ENCODE peak calls at places on chromosome 1, in ten cellular contexts. E is nephron progenitor cell, M is HFFc6, V is B cell, Q is HCT116, I is cardiac fibroblast, G is tibial nerve, T is mammary epithelial cell, L is Peyer's patch, B is mucosa of descending colon. Y is an unnamed sample.

GRCh38 chr1:198272492-198272891 is 115.7 kb downstream of the NEK7 start:
- DNase-seq in M (no peak), L (no peak), I (peak; percentile 67), E (no peak), Q (no peak), G (no peak), V (no peak), T (no peak), B (no peak), Y (no peak)

GRCh38 chr1:1758692-1759455 is 19.4 kb downstream of the NADK start:
- DNase-seq in T (peak; percentile 62), I (no peak), G (peak; percentile 49), Q (peak; percentile 64), B (peak; percentile 96), M (no peak), L (peak; percentile 96), V (no peak), E (no peak), Y (peak; percentile 45)

GRCh38 chr1:154324669-154325582 is at the start of gene ATP8B2:
- DNase-seq in V (peak; percentile 85), E (peak; percentile 89), G (peak; percentile 53), T (peak; percentile 53), L (peak; percentile 73), I (peak; percentile 78), B (peak; percentile 71), Q (peak; percentile 59), M (peak; percentile 64), Y (peak; percentile 76)

GRCh38 chr1:222829868-222830267 is 15.0 kb downstream of the DISP1 start:
- DNase-seq in V (no peak), T (peak; percentile 32), I (peak; percentile 83), G (no peak), Q (no peak), L (no peak), M (peak; percentile 50), B (no peak), E (no peak), Y (no peak)

GRCh38 chr1:178818416-178818815 is 52.5 kb downstream of the ANGPTL1 start:
- DNase-seq in M (peak; percentile 54), B (no peak), V (no peak), I (peak; percentile 29), E (no peak), L (no peak), T (no peak), Q (no peak), G (no peak), Y (no peak)

GRCh38 chr1:225653463-225654276 is 747 bp upstream of the ENAH start:
- DNase-seq in T (peak; percentile 63), L (peak; percentile 68), Q (no peak), G (peak; percentile 51), M (peak; percentile 54), I (peak; percentile 78), B (peak; percentile 63), E (peak; percentile 63), V (peak; percentile 57), Y (peak; percentile 48)

GRCh38 chr1:48214820-48215219 is 7.7 kb upstream of the SLC5A9 start:
- DNase-seq in M (no peak), I (no peak), E (no peak), L (no peak), G (no peak), Q (no peak), B (peak; percentile 34), V (no peak), T (no peak), Y (no peak)

GRCh38 chr1:204102029-204102611 is 29.2 kb downstream of the SOX13 start:
- DNase-seq in L (peak; percentile 32), T (no peak), M (no peak), G (no peak), E (no peak), I (no peak), B (no peak), V (no peak), Q (no peak), Y (no peak)

GRCh38 chr1:169495050-169495740 is 9.5 kb upstream of the SLC19A2 start:
- DNase-seq in B (no peak), E (no peak), Q (no peak), L (no peak), M (no peak), T (peak; percentile 77), G (no peak), I (no peak), V (no peak), Y (no peak)

GRCh38 chr1:25106981-25107642 is 125.2 kb downstream of the SYF2 start:
- DNase-seq in Q (no peak), L (peak; percentile 58), V (no peak), E (no peak), T (no peak), G (no peak), B (peak; percentile 52), M (no peak), I (no peak), Y (no peak)

GRCh38 chr1:167493372-167493771 is 25.0 kb downstream of the CD247 start:
- DNase-seq in E (no peak), B (no peak), G (no peak), I (no peak), Q (no peak), T (no peak), M (no peak), L (no peak), V (no peak), Y (no peak)

GRCh38 chr1:119924948-119925898 is 28.9 kb upstream of the ADAM30 start:
- DNase-seq in T (no peak), I (no peak), L (no peak), B (no peak), G (no peak), M (no peak), E (no peak), Q (no peak), V (no peak), Y (no peak)

GRCh38 chr1:184244962-184245361 is 141.9 kb upstream of the C1orf21 start:
- DNase-seq in B (no peak), I (no peak), V (no peak), Q (no peak), G (no peak), M (no peak), E (no peak), L (no peak), T (no peak), Y (no peak)

GRCh38 chr1:71577451-71578131 is 496.8 kb upstream of the ZRANB2 start:
- DNase-seq in E (no peak), G (no peak), Q (no peak), I (no peak), T (no peak), B (no peak), L (no peak), M (no peak), V (no peak), Y (no peak)

GRCh38 chr1:52635321-52636089 is 2.5 kb downstream of the SHISAL2A start:
- DNase-seq in I (no peak), E (no peak), B (peak; percentile 15), G (no peak), T (no peak), Q (no peak), L (no peak), V (no peak), M (no peak), Y (no peak)

GRCh38 chr1:52632732-52633290 is at the start of gene SHISAL2A:
- DNase-seq in T (no peak), I (no peak), G (no peak), L (peak; percentile 60), V (peak; percentile 79), Q (no peak), B (peak; percentile 28), M (no peak), E (peak; percentile 65), Y (no peak)

GRCh38 chr1:52634111-52634510 is 1.1 kb downstream of the SHISAL2A start:
- DNase-seq in Q (no peak), G (no peak), I (no peak), T (no peak), M (no peak), L (no peak), V (peak; percentile 41), B (no peak), E (no peak), Y (no peak)

GRCh38 chr1:52631759-52632331 is 1.1 kb upstream of the SHISAL2A start:
- DNase-seq in L (no peak), E (no peak), I (no peak), Q (no peak), G (no peak), T (no peak), M (no peak), V (peak; percentile 35), B (no peak), Y (peak; percentile 56)

DNA sequence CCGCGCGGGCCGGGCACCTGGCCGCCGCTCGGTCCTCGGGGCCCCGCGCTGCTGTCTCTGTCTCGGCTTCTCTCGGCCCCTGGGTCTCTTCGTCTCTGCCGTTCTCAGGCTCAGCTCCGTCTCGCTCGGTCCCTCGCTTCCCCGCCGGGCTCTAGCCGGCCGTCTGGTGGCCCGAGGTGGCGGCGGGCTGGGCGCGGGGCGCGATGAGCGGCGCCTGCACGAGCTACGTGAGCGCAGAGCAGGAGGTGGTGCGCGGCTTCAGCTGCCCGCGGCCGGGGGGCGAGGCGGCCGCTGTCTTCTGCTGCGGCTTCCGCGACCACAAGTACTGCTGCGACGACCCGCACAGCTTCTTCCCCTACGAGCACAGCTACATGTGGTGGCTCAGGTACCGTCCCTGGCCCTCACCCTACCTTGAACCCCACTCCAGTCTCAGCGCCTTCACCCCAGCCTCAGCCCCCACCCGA is 355 bp downstream of the SHISAL2A start:
- DNase-seq in L (no peak), Q (no peak), B (no peak), V (peak; percentile 69), T (no peak), M (no peak), E (peak; percentile 58), I (no peak), G (no peak), Y (no peak)
- TF ChIP-seq CTCF in L (no peak), Q (no peak), B (no peak), V (no peak), T (no peak), M (no peak), E (no peak), I (no peak), G (no peak), Y (no peak)

GRCh38 chr1:209130886-209131285 is 452.6 kb upstream of the CAMK1G start:
- DNase-seq in M (no peak), I (no peak), T (no peak), B (no peak), V (no peak), Q (no peak), L (no peak), G (no peak), E (no peak), Y (no peak)
- TF ChIP-seq CTCF in M (no peak), I (no peak), T (no peak), B (no peak), V (no peak), Q (no peak), L (no peak), G (no peak), E (no peak), Y (no peak)

GRCh38 chr1:152397474-152397873 is 16.6 kb downstream of the CRNN start:
- DNase-seq in M (no peak), Q (peak; percentile 32), G (no peak), V (no peak), B (no peak), T (no peak), L (no peak), E (no peak), I (no peak), Y (no peak)
- TF ChIP-seq CTCF in M (peak; percentile 45), Q (peak; percentile 58), G (no peak), V (no peak), B (no peak), T (no peak), L (no peak), E (no peak), I (no peak), Y (no peak)

GRCh38 chr1:2981388-2981787 is 39.9 kb upstream of the ACTRT2 start:
- DNase-seq in E (no peak), M (no peak), T (no peak), I (no peak), B (no peak), Q (no peak), L (no peak), V (no peak), G (no peak), Y (no peak)
- TF ChIP-seq CTCF in E (no peak), M (no peak), T (no peak), I (no peak), B (no peak), Q (no peak), L (no peak), V (no peak), G (no peak), Y (no peak)